ENCODE peak calls at places on chromosome 5, in five cellular contexts. One of them, this sample, is unnamed.

GRCh38 chr5:30607301-30607700 is 586.2 kb upstream of the CDH6 start:
- DNase-seq in cardiac fibroblast: no peak
- DNase-seq in T-helper 1 cell: no peak
- DNase-seq in HCT116: no peak
- DNase-seq in NB4: no peak
- DNase-seq in this sample: no peak

GRCh38 chr5:119439140-119439625 is 13.1 kb upstream of the HSD17B4 start:
- DNase-seq in cardiac fibroblast: no peak
- DNase-seq in T-helper 1 cell: no peak
- DNase-seq in HCT116: no peak
- DNase-seq in NB4: peak
- DNase-seq in this sample: no peak

GRCh38 chr5:160297004-160297403 is 15.4 kb downstream of the CCNJL start:
- DNase-seq in cardiac fibroblast: no peak
- DNase-seq in T-helper 1 cell: no peak
- DNase-seq in HCT116: no peak
- DNase-seq in NB4: peak
- DNase-seq in this sample: no peak

GRCh38 chr5:15009420-15009819 is 137.8 kb upstream of the ANKH start:
- DNase-seq in cardiac fibroblast: peak
- DNase-seq in T-helper 1 cell: no peak
- DNase-seq in HCT116: peak
- DNase-seq in NB4: no peak
- DNase-seq in this sample: peak

GRCh38 chr5:73129143-73129542 is 8.8 kb downstream of the TMEM171 start:
- DNase-seq in cardiac fibroblast: no peak
- DNase-seq in T-helper 1 cell: no peak
- DNase-seq in HCT116: no peak
- DNase-seq in NB4: no peak
- DNase-seq in this sample: no peak

GRCh38 chr5:176994460-176995121 is 12.0 kb downstream of the UIMC1 start:
- DNase-seq in cardiac fibroblast: peak
- DNase-seq in T-helper 1 cell: no peak
- DNase-seq in HCT116: no peak
- DNase-seq in NB4: peak
- DNase-seq in this sample: no peak

GRCh38 chr5:93322970-93323369 is 258.0 kb downstream of the NR2F1-AS1 start:
- DNase-seq in cardiac fibroblast: no peak
- DNase-seq in T-helper 1 cell: no peak
- DNase-seq in HCT116: no peak
- DNase-seq in NB4: no peak
- DNase-seq in this sample: no peak

GRCh38 chr5:160555836-160556660 is 134.4 kb downstream of the PTTG1 start:
- DNase-seq in cardiac fibroblast: no peak
- DNase-seq in T-helper 1 cell: no peak
- DNase-seq in HCT116: no peak
- DNase-seq in NB4: no peak
- DNase-seq in this sample: no peak

GRCh38 chr5:64767959-64768357 is 533 bp downstream of the SREK1IP1 start:
- DNase-seq in cardiac fibroblast: peak
- DNase-seq in T-helper 1 cell: no peak
- DNase-seq in HCT116: no peak
- DNase-seq in NB4: peak
- DNase-seq in this sample: no peak

GRCh38 chr5:8633706-8634105 is 764.8 kb downstream of the MTRR start:
- DNase-seq in cardiac fibroblast: peak
- DNase-seq in T-helper 1 cell: no peak
- DNase-seq in HCT116: no peak
- DNase-seq in NB4: no peak
- DNase-seq in this sample: no peak

GRCh38 chr5:171764265-171764664 is 21.4 kb upstream of the SMIM23 start:
- DNase-seq in cardiac fibroblast: no peak
- DNase-seq in T-helper 1 cell: no peak
- DNase-seq in HCT116: no peak
- DNase-seq in NB4: no peak
- DNase-seq in this sample: no peak

GRCh38 chr5:123176224-123176937 is 87.3 kb downstream of the PRDM6 start:
- DNase-seq in cardiac fibroblast: peak
- DNase-seq in T-helper 1 cell: no peak
- DNase-seq in HCT116: no peak
- DNase-seq in NB4: no peak
- DNase-seq in this sample: no peak

GRCh38 chr5:40655138-40655537 is 24.6 kb upstream of the PTGER4 start:
- DNase-seq in cardiac fibroblast: peak
- DNase-seq in T-helper 1 cell: no peak
- DNase-seq in HCT116: no peak
- DNase-seq in NB4: no peak
- DNase-seq in this sample: no peak

GRCh38 chr5:154653418-154653763 is 101.8 kb upstream of the LARP1 start:
- DNase-seq in cardiac fibroblast: no peak
- DNase-seq in T-helper 1 cell: no peak
- DNase-seq in HCT116: no peak
- DNase-seq in NB4: no peak
- DNase-seq in this sample: no peak

GRCh38 chr5:120413706-120414105 is 50.4 kb upstream of the PRR16 start:
- DNase-seq in cardiac fibroblast: peak
- DNase-seq in T-helper 1 cell: no peak
- DNase-seq in HCT116: no peak
- DNase-seq in NB4: no peak
- DNase-seq in this sample: no peak

GRCh38 chr5:106189121-106189809 is 1481.5 kb downstream of the EFNA5 start:
- DNase-seq in cardiac fibroblast: no peak
- DNase-seq in T-helper 1 cell: no peak
- DNase-seq in HCT116: no peak
- DNase-seq in NB4: no peak
- DNase-seq in this sample: no peak